ENCODE peak calls at places on chromosomes 2 and 18, in nine cellular contexts. G is kidney glomerular epithelial cell; F is Ammon's horn; P is AML-193; Z is RKO; X is M059J; W is germinal center; C is CD8-positive, alpha-beta T cell; H is SW 1271. T is an unnamed sample.

GRCh38 chr2:119248311-119248710 is 24.7 kb downstream of the STEAP3 start:
- DNase-seq in H (no peak), C (no peak), G (no peak), W (no peak), Z (no peak), X (peak; percentile 50), F (no peak), P (no peak), T (no peak)

GRCh38 chr2:131034122-131035051 is 58.9 kb downstream of the FAM168B start:
- DNase-seq in Z (no peak), H (no peak), W (no peak), P (no peak), C (no peak), X (no peak), G (no peak), F (peak; percentile 67), T (peak; percentile 37)

GRCh38 chr2:207408086-207408794 is 121.5 kb upstream of the CREB1 start:
- DNase-seq in P (no peak), C (no peak), W (no peak), F (peak; percentile 37), Z (no peak), G (peak; percentile 51), H (no peak), X (peak; percentile 68), T (no peak)

GRCh38 chr2:1633936-1634587 is 110.3 kb downstream of the PXDN start:
- DNase-seq in W (no peak), G (no peak), P (no peak), X (no peak), F (no peak), C (no peak), Z (no peak), H (no peak), T (peak; percentile 41)

GRCh38 chr18:58756596-58757240 is 85.5 kb downstream of the MALT1 start:
- DNase-seq in G (no peak), W (no peak), F (no peak), X (peak; percentile 16), P (no peak), C (no peak), H (no peak), Z (no peak), T (no peak)

GRCh38 chr2:63614983-63615945 is 26.5 kb downstream of the MDH1 start:
- DNase-seq in W (no peak), P (no peak), C (no peak), H (no peak), F (no peak), X (peak; percentile 72), G (peak; percentile 72), Z (no peak), T (no peak)

GRCh38 chr2:223601932-223602676 is at the start of gene SCG2:
- DNase-seq in W (no peak), H (peak; percentile 71), F (peak; percentile 86), G (peak; percentile 67), Z (peak; percentile 81), C (no peak), P (peak; percentile 19), X (peak; percentile 85), T (peak; percentile 62)

GRCh38 chr2:201900362-201900761 is 94.0 kb downstream of the CDK15 start:
- DNase-seq in F (no peak), H (no peak), G (no peak), W (no peak), C (no peak), Z (no peak), P (no peak), X (peak; percentile 55), T (no peak)

GRCh38 chr2:1660656-1661650 is 83.4 kb downstream of the PXDN start:
- DNase-seq in X (no peak), Z (no peak), F (no peak), C (no peak), G (no peak), W (no peak), P (no peak), H (no peak), T (no peak)

GRCh38 chr2:162072181-162072702 is 1.8 kb downstream of the DPP4 start:
- DNase-seq in H (no peak), Z (no peak), C (no peak), P (no peak), G (peak; percentile 56), W (no peak), X (peak; percentile 73), F (no peak), T (no peak)

GRCh38 chr2:164224007-164224406 is 397.3 kb downstream of the GRB14 start:
- DNase-seq in C (no peak), Z (no peak), G (no peak), X (no peak), H (no peak), P (no peak), W (no peak), F (no peak), T (no peak)

GRCh38 chr18:3526421-3527354 is 76.7 kb downstream of the TGIF1 start:
- DNase-seq in F (peak; percentile 82), W (no peak), P (peak; percentile 16), X (peak; percentile 33), Z (no peak), G (peak; percentile 9), C (no peak), H (no peak), T (peak; percentile 36)

GRCh38 chr18:3985030-3985429 is 470.1 kb downstream of the DLGAP1 start:
- DNase-seq in G (no peak), W (no peak), P (no peak), C (no peak), F (no peak), H (no peak), X (no peak), Z (no peak), T (no peak)

GRCh38 chr2:46283693-46284092 is 13.5 kb upstream of the EPAS1 start:
- DNase-seq in W (no peak), P (no peak), X (no peak), Z (no peak), F (no peak), C (no peak), H (no peak), G (no peak), T (no peak)

GRCh38 chr2:219476605-219477578 is 21.8 kb upstream of the GMPPA start:
- DNase-seq in H (no peak), X (no peak), Z (no peak), P (no peak), W (no peak), F (no peak), G (no peak), C (no peak), T (no peak)

GRCh38 chr2:42046819-42047487 is 868 bp upstream of the PKDCC start:
- DNase-seq in X (no peak), C (no peak), G (no peak), F (no peak), H (no peak), Z (no peak), P (no peak), W (no peak), T (no peak)

GRCh38 chr2:84424152-84424551 is 34.9 kb downstream of the SUCLG1 start:
- DNase-seq in W (peak; percentile 17), H (peak; percentile 26), X (peak; percentile 4), C (no peak), G (peak; percentile 9), P (no peak), Z (peak; percentile 30), F (no peak), T (peak; percentile 4)

GRCh38 chr2:222871291-222871690 is 10.5 kb downstream of the ACSL3 start:
- DNase-seq in G (no peak), C (no peak), X (no peak), W (no peak), H (no peak), Z (no peak), P (no peak), F (no peak), T (no peak)

GRCh38 chr2:78465707-78466106 is 559.8 kb upstream of the REG3G start:
- DNase-seq in P (no peak), H (no peak), G (no peak), W (no peak), Z (peak; percentile 46), X (peak; percentile 42), C (no peak), F (peak; percentile 5), T (no peak)

GRCh38 chr2:236281423-236281822 is 17.2 kb upstream of the ASB18 start:
- DNase-seq in X (no peak), Z (no peak), H (no peak), F (no peak), C (no peak), W (no peak), P (no peak), G (no peak), T (no peak)

T was measured in cerebellum.